ENCODE peak calls at places on chromosomes 16 and 17, in four cellular contexts. U, B, I and C are unnamed samples.

GRCh38 chr17:70913086-70913485 is 743.8 kb downstream of the KCNJ2 start:
- DNase-seq in B (peak; percentile 40), U (no peak), I (no peak), C (peak; percentile 17)

GRCh38 chr17:59848778-59849177 is 44.0 kb downstream of the TUBD1 start:
- DNase-seq in I (peak; percentile 86), U (peak; percentile 21), B (peak; percentile 78), C (peak; percentile 73)

GRCh38 chr16:21088646-21089538 is 61.8 kb downstream of the DNAH3 start:
- DNase-seq in B (peak; percentile 73), U (peak; percentile 52), I (no peak), C (peak; percentile 68)

GRCh38 chr16:69240336-69240735 is 53.4 kb downstream of the SNTB2 start:
- DNase-seq in I (no peak), B (peak; percentile 25), U (no peak), C (peak; percentile 67)

GRCh38 chr16:22232277-22233049 is 26.4 kb downstream of the EEF2K start:
- DNase-seq in I (peak; percentile 93), B (no peak), U (peak; percentile 89), C (no peak)

GRCh38 chr17:81514735-81515529 is 2.3 kb upstream of the ACTG1 start:
- DNase-seq in B (peak; percentile 74), I (peak; percentile 93), U (peak; percentile 89), C (peak; percentile 87)

GRCh38 chr17:48215583-48216139 is 108.1 kb downstream of the SNX11 start:
- DNase-seq in I (no peak), U (peak; percentile 83), B (peak; percentile 59), C (peak; percentile 12)

GRCh38 chr17:15510361-15510760 is 42.9 kb upstream of the CDRT4 start:
- DNase-seq in B (peak; percentile 67), U (peak; percentile 91), I (no peak), C (peak; percentile 82)

GRCh38 chr17:80005360-80006338 is 30.0 kb downstream of the TBC1D16 start:
- DNase-seq in U (peak; percentile 77), I (no peak), B (peak; percentile 46), C (no peak)

GRCh38 chr17:68290268-68290954 is 516 bp downstream of the SLC16A6 start:
- DNase-seq in U (peak; percentile 54), B (no peak), I (peak; percentile 78), C (no peak)

GRCh38 chr17:614637-615546 is 99.7 kb downstream of the VPS53 start:
- DNase-seq in B (no peak), I (no peak), U (peak; percentile 80), C (peak; percentile 57)

GRCh38 chr17:40607641-40608040 is 40.0 kb downstream of the SMARCE1 start:
- DNase-seq in I (no peak), B (no peak), U (no peak), C (no peak)

GRCh38 chr17:49521521-49522185 is 26.6 kb downstream of the NGFR start:
- DNase-seq in B (peak; percentile 49), U (no peak), I (no peak), C (no peak)

GRCh38 chr16:31265329-31266245 is 5.8 kb downstream of the ITGAM start:
- DNase-seq in I (peak; percentile 65), U (peak; percentile 46), B (peak; percentile 10), C (no peak)

GRCh38 chr17:68849673-68850260 is 105.4 kb downstream of the ABCA8 start:
- DNase-seq in U (no peak), I (no peak), B (no peak), C (peak; percentile 83)

GRCh38 chr17:29143894-29144293 is 36.3 kb downstream of the MYO18A start:
- DNase-seq in I (no peak), B (peak; percentile 32), U (peak; percentile 37), C (no peak)

GRCh38 chr17:28900986-28901726 is 1.7 kb downstream of the DHRS13 start:
- DNase-seq in B (no peak), U (no peak), I (no peak), C (no peak)

GRCh38 chr17:65477600-65477999 is 83.8 kb downstream of the AXIN2 start:
- DNase-seq in U (no peak), I (no peak), B (no peak), C (no peak)

GRCh38 chr17:2235792-2236365 is 67.7 kb downstream of the SMG6 start:
- DNase-seq in U (no peak), B (peak; percentile 97), I (no peak), C (peak; percentile 54)

DNA sequence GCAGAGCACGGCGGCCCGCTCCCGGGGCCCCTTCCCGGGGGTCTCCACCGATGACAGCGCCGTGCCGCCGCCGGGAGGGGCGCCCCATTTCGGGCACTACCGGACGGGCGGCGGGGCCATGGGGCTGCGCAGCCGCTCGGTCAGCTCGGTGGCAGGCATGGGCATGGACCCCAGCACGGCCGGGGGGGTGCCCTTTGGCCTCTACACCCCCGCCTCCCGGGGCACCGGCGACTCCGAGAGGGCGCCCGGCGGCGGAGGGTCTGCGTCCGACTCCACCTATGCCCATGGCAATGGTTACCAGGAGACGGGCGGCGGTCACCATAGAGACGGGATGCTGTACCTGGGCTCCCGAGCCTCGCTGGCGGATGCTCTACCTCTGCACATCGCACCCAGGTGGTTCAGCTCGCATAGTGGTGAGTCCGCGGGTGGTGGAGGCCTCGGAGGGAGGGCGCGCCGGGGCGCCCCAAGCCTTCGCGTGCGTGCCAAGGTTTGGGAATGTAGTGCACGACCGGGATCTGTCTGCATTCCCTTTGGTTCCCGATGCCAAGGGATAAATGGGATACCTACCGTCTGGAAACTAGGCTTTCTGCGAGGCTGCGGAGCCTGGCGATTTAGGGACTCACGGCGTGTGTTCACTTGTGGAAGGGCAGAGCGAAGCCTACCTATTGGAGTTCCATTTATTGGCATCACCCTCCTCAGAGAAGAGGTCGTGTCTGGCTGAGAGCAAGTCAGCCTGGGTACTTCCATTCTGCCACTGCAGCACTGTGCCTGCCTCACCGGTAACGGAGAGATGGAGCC is 1.1 kb downstream of the ZNRF1 start:
- DNase-seq in I (peak; percentile 85), B (peak; percentile 50), U (peak; percentile 41), C (peak; percentile 57)
- TF ChIP-seq CTCF in I (no peak), B (no peak), U (no peak), C (no peak)

DNA sequence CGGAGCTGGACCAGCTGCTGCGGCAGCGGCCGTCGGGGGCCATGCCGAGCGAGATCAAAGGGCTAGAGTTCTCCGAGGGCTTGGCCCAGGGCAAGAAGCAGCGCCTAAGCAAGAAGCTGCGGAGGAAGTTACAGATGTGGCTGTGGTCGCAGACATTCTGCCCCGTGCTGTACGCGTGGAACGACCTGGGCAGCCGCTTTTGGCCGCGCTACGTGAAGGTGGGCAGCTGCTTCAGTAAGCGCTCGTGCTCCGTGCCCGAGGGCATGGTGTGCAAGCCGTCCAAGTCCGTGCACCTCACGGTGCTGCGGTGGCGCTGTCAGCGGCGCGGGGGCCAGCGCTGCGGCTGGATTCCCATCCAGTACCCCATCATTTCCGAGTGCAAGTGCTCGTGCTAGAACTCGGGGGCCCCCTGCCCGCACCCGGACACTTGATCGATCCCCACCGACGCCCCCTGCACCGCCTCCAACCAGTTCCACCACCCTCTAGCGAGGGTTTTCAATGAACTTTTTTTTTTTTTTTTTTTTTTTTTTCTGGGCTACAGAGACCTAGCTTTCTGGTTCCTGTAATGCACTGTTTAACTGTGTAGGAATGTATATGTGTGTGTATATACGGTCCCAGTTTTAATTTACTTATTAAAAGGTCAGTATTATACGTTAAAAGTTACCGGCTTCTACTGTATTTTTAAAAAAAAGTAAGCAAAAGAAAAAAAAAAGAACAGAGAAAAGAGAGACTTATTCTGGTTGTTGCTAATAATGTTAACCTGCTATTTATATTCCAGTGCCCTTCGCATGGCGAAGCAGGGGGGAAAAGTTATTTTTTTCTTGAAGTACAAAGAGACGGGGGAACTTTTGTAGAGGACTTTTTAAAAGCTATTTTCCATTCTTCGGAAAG is 1.3 kb downstream of the NOG start:
- DNase-seq in I (no peak), U (peak; percentile 56), B (no peak), C (no peak)
- H3K4me3 ChIP-seq in I (no peak overlapping the region), U (peak overlapping the region; percentile 74), B (no peak overlapping the region), C (peak overlapping the region; percentile 61)

GRCh38 chr16:25143898-25144297 is 32.4 kb downstream of the LCMT1 start:
- DNase-seq in B (no peak), U (no peak), I (no peak), C (peak; percentile 15)
- TF ChIP-seq CTCF in B (peak; percentile 25), U (peak; percentile 47), I (peak; percentile 10), C (no peak)

GRCh38 chr16:55510185-55510805 is 1.4 kb downstream of the LPCAT2 start:
- DNase-seq in B (no peak), I (no peak), U (no peak), C (no peak)
- H3K4me3 ChIP-seq in B (peak overlapping the region; percentile 70), I (no peak overlapping the region), U (peak overlapping the region; percentile 71), C (peak overlapping the region; percentile 64)

DNA sequence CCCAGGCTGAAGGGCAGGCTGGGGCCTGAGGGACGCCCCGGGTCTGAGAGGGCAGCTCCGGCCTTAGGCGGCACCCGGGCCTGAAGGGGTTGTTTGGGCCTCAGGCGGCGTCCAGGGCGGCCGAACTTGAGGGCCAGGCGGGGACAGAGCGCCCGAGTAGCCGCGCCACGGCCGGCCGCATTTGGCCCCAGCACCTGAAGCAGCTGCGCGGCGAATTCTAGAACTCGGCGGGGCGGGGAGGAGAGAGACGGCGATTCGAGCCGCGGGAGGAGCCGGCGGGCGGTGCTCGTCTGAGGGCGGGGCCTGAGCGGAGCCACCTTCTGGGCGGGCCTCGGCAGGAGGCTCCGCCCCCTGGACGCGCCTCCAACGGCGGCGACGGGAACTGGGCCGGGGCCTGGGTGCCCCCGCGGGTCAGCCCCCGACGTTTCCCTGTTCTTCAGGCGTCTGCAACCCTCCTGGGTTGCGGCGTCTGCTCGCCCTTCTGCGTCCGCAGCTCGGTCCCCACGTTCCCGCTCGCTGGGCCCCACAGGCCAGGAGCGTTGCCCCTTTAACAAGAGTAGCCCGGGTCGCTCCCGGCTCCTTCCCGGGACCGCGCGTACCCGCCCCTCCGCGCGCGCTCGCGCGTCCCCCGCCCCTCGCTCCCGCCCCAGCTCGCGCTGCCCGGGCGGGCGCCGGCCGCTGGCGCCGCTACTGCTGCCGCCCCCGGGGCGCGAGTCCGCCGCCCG is at the start of the genes INCA1 and KIF1C:
- DNase-seq in B (peak; percentile 82), I (peak; percentile 96), U (peak; percentile 85), C (peak; percentile 95)
- TF ChIP-seq CTCF in B (peak; percentile 20), I (no peak), U (no peak), C (no peak)

GRCh38 chr17:27469256-27469655 is 13.0 kb downstream of the KSR1 start:
- DNase-seq in I (no peak), B (no peak), U (no peak), C (no peak)
- H3K4me3 ChIP-seq in I (no peak overlapping the region), B (no peak overlapping the region), U (no peak overlapping the region), C (no peak overlapping the region)

DNA sequence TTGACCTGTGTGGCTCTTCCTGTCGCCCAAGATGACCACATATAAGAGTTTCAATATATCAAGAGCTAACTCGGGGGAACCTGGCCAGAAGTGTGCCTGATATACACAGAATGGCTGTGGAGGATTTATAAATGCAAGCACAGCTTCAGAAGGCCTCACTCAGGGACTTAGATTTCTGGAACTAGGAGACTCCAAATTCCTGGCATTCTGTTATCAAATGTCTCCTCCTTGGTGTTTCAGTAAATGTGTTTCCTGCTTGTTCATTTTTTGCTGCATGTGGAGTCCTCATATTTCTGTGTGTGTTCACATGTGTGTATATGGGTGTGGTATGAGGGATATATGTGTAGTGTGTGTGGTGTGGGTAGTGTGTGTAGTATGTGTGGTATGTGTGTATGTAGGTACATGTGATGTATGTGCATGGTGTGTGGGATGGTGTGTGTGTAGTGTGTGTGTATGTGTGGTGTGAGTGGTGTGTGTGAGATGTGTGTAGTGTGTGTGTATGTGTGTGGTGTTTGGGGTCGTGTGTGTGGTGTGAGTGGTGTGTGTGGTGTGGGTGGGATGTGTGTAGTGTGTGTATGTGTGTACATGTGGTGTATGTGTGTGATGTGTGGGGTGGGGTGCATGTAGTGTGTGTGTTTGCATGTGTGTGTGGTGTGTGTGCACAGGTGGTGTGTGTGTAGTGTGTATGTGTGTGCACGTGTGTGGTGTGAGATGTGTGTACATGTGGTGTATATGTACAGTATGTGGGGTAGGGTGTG is 986 bp upstream of the CD300H start:
- DNase-seq in U (no peak), I (no peak), B (peak; percentile 59), C (no peak)
- TF ChIP-seq CTCF in U (no peak), I (no peak), B (no peak), C (no peak)